ENCODE peak calls at places on chromosomes 11 and 22, in nine cellular contexts. A is upper lobe of right lung, T is neural progenitor cell, O is kidney, Q is stomach, L is left lung, B is PC-9, E is Caco-2, J is spleen. D is an unnamed sample.
A peak's percentile ranks its signal among the peaks of the same experiment; 100 is the strongest.

GRCh38 chr11:17537261-17537660 is 7.0 kb downstream of the USH1C start:
- DNase-seq in J (peak; percentile 21), L (no peak), A (no peak), B (no peak), Q (no peak), T (no peak), E (no peak), O (no peak), D (no peak)

GRCh38 chr22:42016111-42016510 is 17.5 kb downstream of the WBP2NL start:
- DNase-seq in A (no peak), O (no peak), L (no peak), B (no peak), E (no peak), J (no peak), Q (no peak), T (no peak), D (no peak)

GRCh38 chr22:20429254-20430100 is 8.1 kb downstream of the SCARF2 start:
- DNase-seq in O (peak; percentile 86), E (peak; percentile 68), A (peak; percentile 86), Q (peak; percentile 83), B (peak; percentile 42), J (peak; percentile 96), T (peak; percentile 87), L (peak; percentile 75), D (peak; percentile 7)

GRCh38 chr11:57901756-57902155 is 121.9 kb upstream of the OR9Q1 start:
- DNase-seq in B (peak; percentile 64), T (no peak), J (no peak), A (no peak), Q (no peak), O (no peak), L (no peak), E (no peak), D (peak; percentile 98)

GRCh38 chr11:69899957-69900821 is 81.0 kb upstream of the FGF3 start:
- DNase-seq in B (peak; percentile 92), E (no peak), O (peak; percentile 87), J (peak; percentile 62), L (no peak), A (no peak), T (no peak), Q (peak; percentile 49), D (no peak)

GRCh38 chr11:115264278-115264677 is 239.9 kb downstream of the CADM1 start:
- DNase-seq in J (no peak), Q (no peak), B (no peak), L (no peak), A (no peak), T (no peak), O (no peak), E (no peak), D (no peak)

GRCh38 chr11:85779956-85780640 is 30.8 kb downstream of the SYTL2 start:
- DNase-seq in T (peak; percentile 32), O (no peak), E (peak; percentile 89), A (no peak), Q (no peak), L (no peak), J (no peak), B (no peak), D (peak; percentile 10)

GRCh38 chr11:68118753-68119448 is 2.3 kb downstream of the CHKA start:
- DNase-seq in J (no peak), A (no peak), T (peak; percentile 47), B (no peak), O (no peak), E (no peak), Q (peak; percentile 56), L (no peak), D (no peak)

GRCh38 chr11:19595840-19596751 is 116.5 kb upstream of the NAV2 start:
- DNase-seq in T (no peak), L (no peak), A (no peak), B (peak; percentile 16), E (no peak), J (no peak), O (peak; percentile 89), Q (no peak), D (peak; percentile 42)

GRCh38 chr11:64074239-64074638 is 38.5 kb downstream of the FLRT1 start:
- DNase-seq in B (no peak), A (peak; percentile 86), L (peak; percentile 63), E (no peak), J (no peak), Q (no peak), O (no peak), T (no peak), D (peak; percentile 55)

GRCh38 chr11:133619973-133620372 is 87.7 kb upstream of the OPCML start:
- DNase-seq in J (no peak), O (no peak), B (no peak), L (no peak), T (peak; percentile 24), A (no peak), Q (no peak), E (no peak), D (peak; percentile 10)

GRCh38 chr22:42361523-42361922 is 70.7 kb downstream of the NFAM1 start:
- DNase-seq in A (no peak), T (no peak), L (no peak), E (no peak), J (no peak), B (no peak), O (no peak), Q (no peak), D (no peak)

GRCh38 chr11:106585061-106585460 is 433.2 kb downstream of the GUCY1A2 start:
- DNase-seq in J (no peak), L (no peak), A (no peak), Q (no peak), O (no peak), E (peak; percentile 40), B (no peak), T (peak; percentile 59), D (peak; percentile 32)

GRCh38 chr11:59818572-59818971 is 8.0 kb upstream of the MRPL16 start:
- DNase-seq in Q (no peak), O (no peak), B (no peak), T (no peak), A (no peak), J (no peak), L (no peak), E (no peak), D (no peak)

GRCh38 chr11:11584937-11585336 is 36.9 kb downstream of the GALNT18 start:
- DNase-seq in O (no peak), Q (no peak), B (no peak), T (no peak), E (no peak), J (no peak), A (no peak), L (no peak), D (peak; percentile 68)

GRCh38 chr11:11583801-11584445 is 37.9 kb downstream of the GALNT18 start:
- DNase-seq in J (no peak), E (no peak), T (no peak), L (no peak), B (no peak), O (no peak), Q (no peak), A (no peak), D (no peak)

GRCh38 chr11:11586465-11586864 is 35.3 kb downstream of the GALNT18 start:
- DNase-seq in A (no peak), E (no peak), L (no peak), J (no peak), T (no peak), B (no peak), O (no peak), Q (no peak), D (no peak)

GRCh38 chr11:11582261-11582701 is 39.5 kb downstream of the GALNT18 start:
- DNase-seq in Q (no peak), A (no peak), O (no peak), L (no peak), T (no peak), E (no peak), B (no peak), J (no peak), D (no peak)

DNA sequence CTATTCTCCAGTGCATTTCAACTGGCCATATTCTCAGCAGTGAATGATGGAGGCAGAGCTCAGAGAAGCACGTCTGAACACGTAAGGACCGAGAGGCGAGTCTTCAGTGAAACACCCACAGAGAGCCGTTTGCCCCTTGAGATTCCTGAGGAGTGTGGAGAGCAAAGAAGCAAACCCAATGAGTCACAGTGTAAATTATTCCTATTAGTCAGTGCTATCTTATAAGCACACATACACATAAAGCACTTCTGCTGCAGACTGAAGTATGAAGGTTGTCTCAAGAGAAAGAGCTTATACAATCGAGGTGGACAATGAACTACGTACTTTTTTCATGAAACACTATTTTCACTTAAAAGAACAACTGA is 37.4 kb downstream of the GALNT18 start:
- DNase-seq in Q (no peak), J (no peak), L (peak; percentile 68), E (no peak), O (no peak), T (no peak), B (no peak), A (no peak), D (peak; percentile 100)
- H3K4me3 ChIP-seq in Q (no peak overlapping the region), J (no peak overlapping the region), L (no peak overlapping the region), E (no peak overlapping the region), O (no peak overlapping the region), T (no peak overlapping the region), B (no peak overlapping the region), A (no peak overlapping the region), D (no peak overlapping the region)

GRCh38 chr11:75286826-75287465 is 46.4 kb downstream of the TPBGL start:
- DNase-seq in T (no peak), E (no peak), B (no peak), Q (no peak), A (no peak), L (no peak), J (no peak), O (peak; percentile 75), D (peak; percentile 36)
- H3K36me3 ChIP-seq in T (no peaks in the 10 kb centered on the region), E (peaks cover 1% of the 10 kb centered on the region), B (no peaks in the 10 kb centered on the region), Q (peaks cover 35% of the 10 kb centered on the region), A (peaks cover 78% of the 10 kb centered on the region), L (no peaks in the 10 kb centered on the region), J (no peaks in the 10 kb centered on the region), O (no peaks in the 10 kb centered on the region), D (no peaks in the 10 kb centered on the region)

GRCh38 chr11:33630936-33631748 is 69.5 kb downstream of the C11orf91 start:
- DNase-seq in T (no peak), O (no peak), B (no peak), L (no peak), E (no peak), Q (no peak), J (no peak), A (no peak), D (peak; percentile 73)

GRCh38 chr11:33634291-33634834 is 66.3 kb downstream of the C11orf91 start:
- DNase-seq in J (no peak), E (no peak), Q (no peak), O (no peak), A (no peak), L (no peak), B (peak; percentile 71), T (no peak), D (peak; percentile 90)

GRCh38 chr11:33635161-33635560 is 65.5 kb downstream of the C11orf91 start:
- DNase-seq in B (no peak), E (no peak), Q (no peak), T (no peak), J (no peak), A (no peak), L (no peak), O (no peak), D (peak; percentile 37)

GRCh38 chr11:33633251-33634003 is 67.2 kb downstream of the C11orf91 start:
- DNase-seq in E (peak; percentile 74), T (no peak), B (peak; percentile 85), L (no peak), O (no peak), A (no peak), J (no peak), Q (no peak), D (peak; percentile 96)

GRCh38 chr11:33631749-33632091 is 68.9 kb downstream of the C11orf91 start:
- DNase-seq in O (no peak), J (no peak), Q (no peak), E (no peak), A (no peak), L (no peak), T (no peak), B (no peak), D (no peak)
- H3K4me3 ChIP-seq in O (no peak overlapping the region), J (no peak overlapping the region), Q (no peak overlapping the region), E (no peak overlapping the region), A (no peak overlapping the region), L (no peak overlapping the region), T (no peak overlapping the region), B (no peak overlapping the region), D (no peak overlapping the region)

GRCh38 chr11:66227700-66228099 is 40.7 kb upstream of the RAB1B start:
- DNase-seq in J (no peak), E (no peak), L (no peak), A (no peak), B (no peak), T (no peak), Q (no peak), O (no peak), D (no peak)
- H3K36me3 ChIP-seq in J (peaks cover 4% of the 10 kb centered on the region), E (no peaks in the 10 kb centered on the region), L (no peaks in the 10 kb centered on the region), A (peaks cover 49% of the 10 kb centered on the region), B (no peaks in the 10 kb centered on the region), T (no peaks in the 10 kb centered on the region), Q (peaks cover 37% of the 10 kb centered on the region), O (peaks cover 18% of the 10 kb centered on the region), D (peaks cover 10% of the 10 kb centered on the region)